ENCODE peak calls at places on chromosomes 5 and 9, in nine cellular contexts. R is omental fat pad, K is RWPE1, Y is BE2C, M is endothelial cell, W is GM12865, X is ovary, B is left ventricle myocardium inferior, N is GM13976. I is an unnamed sample.

GRCh38 chr9:37412431-37413151 is 9.9 kb upstream of the GRHPR start:
- DNase-seq in N (no peak), B (no peak), Y (no peak), R (no peak), W (peak), X (no peak), M (no peak), K (peak), I (no peak)

GRCh38 chr9:81825831-81826540 is 102.2 kb upstream of the SPATA31D4 start:
- DNase-seq in K (peak), R (no peak), N (no peak), Y (no peak), B (no peak), M (no peak), W (no peak), X (no peak), I (no peak)

GRCh38 chr5:62214701-62215100 is 91.3 kb upstream of the KIF2A start:
- DNase-seq in X (no peak), M (no peak), K (peak), Y (no peak), R (no peak), B (no peak), W (no peak), N (no peak), I (no peak)

GRCh38 chr9:70563437-70564204 is 149.2 kb upstream of the KLF9 start:
- DNase-seq in W (peak), B (no peak), R (no peak), Y (no peak), M (no peak), K (no peak), N (peak), X (no peak), I (no peak)

GRCh38 chr5:98975223-98975622 is 46.4 kb upstream of the CHD1 start:
- DNase-seq in Y (no peak), B (no peak), K (peak), W (peak), X (no peak), N (no peak), M (no peak), R (no peak), I (no peak)

GRCh38 chr9:21856301-21857094 is 54.1 kb downstream of the MTAP start:
- DNase-seq in K (no peak), Y (no peak), W (no peak), R (no peak), X (no peak), B (no peak), N (no peak), M (no peak), I (no peak)

GRCh38 chr5:66646570-66646969 is 50.4 kb downstream of the MAST4 start:
- DNase-seq in B (no peak), Y (peak), W (no peak), X (no peak), N (no peak), K (no peak), M (no peak), R (no peak), I (no peak)

GRCh38 chr5:53151713-53152458 is 42.3 kb upstream of the MOCS2 start:
- DNase-seq in K (no peak), X (no peak), N (no peak), Y (no peak), B (no peak), M (no peak), R (peak), W (no peak), I (peak)

GRCh38 chr9:35517136-35517535 is 27.2 kb downstream of the RUSC2 start:
- DNase-seq in W (no peak), N (no peak), R (no peak), K (no peak), X (no peak), B (no peak), M (no peak), Y (no peak), I (no peak)

GRCh38 chr9:112061152-112061740 is 113.9 kb downstream of the SUSD1 start:
- DNase-seq in R (peak), K (peak), M (no peak), W (peak), B (peak), X (no peak), N (peak), Y (peak), I (peak)

GRCh38 chr5:40017151-40017550 is 592.4 kb upstream of the DAB2 start:
- DNase-seq in R (no peak), B (no peak), W (no peak), N (no peak), X (no peak), M (no peak), Y (no peak), K (no peak), I (no peak)

GRCh38 chr9:124202447-124202971 is 55.2 kb upstream of the NEK6 start:
- DNase-seq in K (no peak), M (no peak), R (no peak), W (peak), N (peak), B (peak), Y (no peak), X (no peak), I (no peak)

GRCh38 chr5:111214343-111214742 is 9.8 kb upstream of the CAMK4 start:
- DNase-seq in K (no peak), Y (no peak), R (no peak), B (no peak), X (no peak), M (no peak), N (no peak), W (no peak), I (no peak)

GRCh38 chr5:111927191-111927590 is 170.2 kb upstream of the NREP start:
- DNase-seq in K (no peak), B (no peak), M (no peak), X (no peak), Y (no peak), N (no peak), R (no peak), W (no peak), I (no peak)

GRCh38 chr9:18710089-18710488 is 236.1 kb downstream of the ADAMTSL1 start:
- DNase-seq in Y (no peak), K (no peak), X (no peak), W (no peak), R (no peak), B (no peak), M (no peak), N (no peak), I (no peak)

GRCh38 chr9:33101104-33101951 is 24.9 kb upstream of the SMU1 start:
- DNase-seq in R (no peak), Y (no peak), K (peak), M (no peak), W (no peak), B (no peak), X (no peak), N (no peak), I (no peak)

GRCh38 chr9:98974994-98975712 is 31.4 kb downstream of the COL15A1 start:
- DNase-seq in X (peak), W (peak), K (peak), N (peak), Y (peak), R (peak), M (peak), B (peak), I (no peak)

GRCh38 chr5:56100429-56101176 is 105.8 kb upstream of the IL6ST start:
- DNase-seq in R (no peak), N (no peak), B (no peak), X (no peak), Y (no peak), W (no peak), M (no peak), K (no peak), I (no peak)

GRCh38 chr5:74542477-74542876 is 98.1 kb downstream of the ENC1 start:
- DNase-seq in N (no peak), W (no peak), B (no peak), K (peak), Y (no peak), M (no peak), X (no peak), R (no peak), I (no peak)

GRCh38 chr5:143037071-143037470 is 266.9 kb downstream of the ARHGAP26 start:
- DNase-seq in K (no peak), X (no peak), N (no peak), M (peak), W (peak), Y (no peak), R (no peak), B (no peak), I (no peak)

GRCh38 chr5:36373527-36374086 is 71.9 kb upstream of the RANBP3L start:
- DNase-seq in Y (no peak), W (no peak), B (peak), K (peak), R (peak), M (no peak), N (no peak), X (no peak), I (peak)

GRCh38 chr5:28975508-28975907 is 1937.1 kb upstream of the CDH9 start:
- DNase-seq in B (no peak), Y (no peak), X (no peak), W (no peak), M (no peak), R (no peak), N (no peak), K (no peak), I (no peak)

DNA sequence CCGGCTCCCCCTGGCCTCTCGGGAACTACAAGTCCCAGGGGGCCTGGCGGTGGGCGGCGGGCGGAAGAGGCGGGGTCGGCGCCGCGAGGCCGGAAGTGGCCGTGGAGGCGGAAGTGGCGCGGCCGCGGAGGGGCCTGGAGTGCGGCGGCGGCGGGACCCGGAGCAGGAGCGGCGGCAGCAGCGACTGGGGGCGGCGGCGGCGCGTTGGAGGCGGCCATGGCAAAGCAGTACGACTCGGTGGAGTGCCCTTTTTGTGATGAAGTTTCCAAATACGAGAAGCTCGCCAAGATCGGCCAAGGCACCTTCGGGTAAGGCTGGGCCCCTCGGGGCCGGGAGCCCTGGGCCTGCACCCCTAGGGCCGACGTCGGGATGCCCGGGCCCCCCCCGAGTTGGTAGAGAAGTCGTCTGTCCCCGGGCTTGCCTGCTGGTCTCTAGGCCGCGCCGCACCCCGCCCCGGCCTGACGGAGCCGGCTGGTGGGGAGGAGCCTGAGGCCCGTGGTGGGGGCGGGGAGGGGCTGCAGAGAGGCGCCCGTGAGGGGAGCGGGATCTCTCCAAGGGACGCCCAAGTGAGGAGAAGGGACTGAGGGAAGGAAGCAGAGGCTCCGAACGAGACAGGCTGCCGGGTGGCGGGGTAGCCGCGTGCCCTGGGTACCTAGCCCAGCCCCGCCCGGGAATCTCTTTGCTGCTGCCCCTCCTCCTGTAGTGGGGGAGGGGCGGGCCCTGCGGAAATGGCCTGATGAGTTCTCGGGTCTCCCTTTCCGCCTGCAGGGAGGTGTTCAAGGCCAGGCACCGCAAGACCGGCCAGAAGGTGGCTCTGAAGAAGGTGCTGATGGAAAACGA is at the start of gene CDK9:
- DNase-seq in Y (peak), K (peak), N (peak), X (peak), B (peak), R (peak), M (peak), W (peak), I (peak)
- TF ChIP-seq CTCF in Y (no peak), K (no peak), N (peak), X (no peak), B (no peak), R (no peak), M (no peak), W (peak), I (no peak)

GRCh38 chr5:144390133-144390532 is 219.5 kb downstream of the KCTD16 start:
- DNase-seq in R (no peak), Y (no peak), X (no peak), M (no peak), N (no peak), B (no peak), K (peak), W (no peak), I (no peak)

GRCh38 chr5:144395704-144396103 is 225.0 kb downstream of the KCTD16 start:
- DNase-seq in R (no peak), X (no peak), K (no peak), W (peak), Y (no peak), M (no peak), N (no peak), B (no peak), I (no peak)

GRCh38 chr5:144391044-144391443 is 220.4 kb downstream of the KCTD16 start:
- DNase-seq in N (no peak), W (no peak), X (no peak), R (no peak), B (no peak), K (no peak), Y (no peak), M (no peak), I (no peak)

GRCh38 chr5:144394036-144394435 is 223.4 kb downstream of the KCTD16 start:
- DNase-seq in K (no peak), W (no peak), N (no peak), B (no peak), R (no peak), M (no peak), X (no peak), Y (no peak), I (no peak)
- TF ChIP-seq CTCF in K (no peak), W (no peak), N (no peak), B (no peak), R (no peak), M (no peak), X (no peak), Y (no peak), I (no peak)

DNA sequence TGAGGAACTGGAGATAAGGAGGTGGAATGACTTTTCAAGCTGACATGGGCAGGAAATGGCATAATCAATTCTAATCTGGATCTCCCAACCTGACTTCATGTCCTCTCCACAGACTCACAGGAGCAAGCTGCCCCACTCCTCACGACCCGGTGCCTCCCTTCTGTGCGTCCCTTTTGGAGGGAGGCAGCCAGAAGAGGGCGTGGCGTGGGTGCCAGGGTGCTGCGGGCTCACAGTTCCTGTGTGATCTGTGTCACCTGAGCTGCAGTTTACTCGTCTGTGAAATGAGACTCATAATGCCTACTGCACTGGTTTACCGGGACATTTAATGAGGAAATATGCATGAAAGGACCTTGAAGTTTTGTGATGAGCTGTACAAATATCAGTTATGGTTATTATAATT is 207.4 kb downstream of the DAB2IP start:
- DNase-seq in N (no peak), Y (no peak), K (no peak), M (no peak), X (no peak), R (no peak), B (no peak), W (no peak), I (no peak)
- TF ChIP-seq CTCF in N (no peak), Y (no peak), K (no peak), M (no peak), X (no peak), R (no peak), B (no peak), W (no peak), I (no peak)

GRCh38 chr5:149931992-149932436 is 12.6 kb downstream of the PDE6A start:
- DNase-seq in K (no peak), N (no peak), B (no peak), Y (no peak), R (no peak), X (no peak), M (no peak), W (no peak), I (no peak)

GRCh38 chr5:149930060-149930753 is 14.4 kb downstream of the PDE6A start:
- DNase-seq in N (no peak), X (no peak), K (no peak), R (no peak), B (no peak), W (no peak), Y (no peak), M (no peak), I (no peak)

GRCh38 chr5:149935431-149935901 is 9.1 kb downstream of the PDE6A start:
- DNase-seq in N (no peak), Y (no peak), B (no peak), R (no peak), M (no peak), W (no peak), K (no peak), X (peak), I (no peak)

GRCh38 chr5:149930754-149931574 is 13.6 kb downstream of the PDE6A start:
- DNase-seq in X (no peak), W (no peak), B (no peak), R (no peak), M (no peak), Y (no peak), N (no peak), K (no peak), I (no peak)

DNA sequence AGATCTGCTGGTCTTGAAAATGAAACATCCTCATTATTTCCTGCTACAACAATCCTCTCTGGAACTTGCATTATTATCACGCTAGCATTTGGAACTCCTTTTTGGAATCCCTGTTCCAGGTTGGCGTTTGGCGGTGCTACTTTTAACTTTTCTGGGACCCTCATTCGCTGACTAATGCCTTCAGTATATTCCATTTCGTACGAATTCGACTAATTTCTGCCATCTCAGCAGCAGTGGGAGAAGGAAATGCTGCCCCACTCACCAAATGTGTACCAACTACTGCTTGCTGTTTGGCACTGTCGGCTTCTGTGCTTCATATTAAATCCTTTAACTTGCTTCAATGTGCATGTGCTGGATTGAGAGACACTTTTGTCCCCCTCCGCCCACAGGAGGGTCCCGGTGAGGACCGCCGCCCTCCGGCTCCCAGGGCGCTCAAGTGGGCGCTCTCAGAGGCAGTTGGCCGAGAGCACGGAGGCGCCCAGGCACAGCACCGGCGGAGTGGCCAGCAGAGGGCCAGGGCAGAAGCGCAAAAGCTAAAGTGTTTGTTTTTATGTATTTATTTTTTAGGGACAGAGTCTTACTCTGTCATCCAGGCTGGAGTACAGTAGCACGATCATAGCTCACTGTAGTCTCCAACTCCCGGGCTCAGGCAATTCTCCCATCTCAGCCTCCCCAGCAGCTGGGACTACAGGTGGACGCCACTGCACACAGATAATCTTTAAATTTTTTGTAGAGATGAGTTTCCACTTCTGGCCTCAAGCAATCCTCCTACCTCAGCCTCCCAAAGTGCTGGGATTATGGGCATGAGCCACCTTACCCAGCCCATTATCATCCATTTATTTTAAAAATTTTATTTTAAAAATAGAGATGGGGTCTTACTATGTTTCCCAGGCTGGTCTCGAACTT is 11.9 kb downstream of the PDE6A start:
- DNase-seq in W (no peak), R (no peak), M (peak), Y (peak), B (no peak), X (peak), N (no peak), K (no peak), I (no peak)
- TF ChIP-seq CTCF in W (no peak), R (no peak), M (no peak), Y (peak), B (peak), X (no peak), N (no peak), K (no peak), I (peak)

DNA sequence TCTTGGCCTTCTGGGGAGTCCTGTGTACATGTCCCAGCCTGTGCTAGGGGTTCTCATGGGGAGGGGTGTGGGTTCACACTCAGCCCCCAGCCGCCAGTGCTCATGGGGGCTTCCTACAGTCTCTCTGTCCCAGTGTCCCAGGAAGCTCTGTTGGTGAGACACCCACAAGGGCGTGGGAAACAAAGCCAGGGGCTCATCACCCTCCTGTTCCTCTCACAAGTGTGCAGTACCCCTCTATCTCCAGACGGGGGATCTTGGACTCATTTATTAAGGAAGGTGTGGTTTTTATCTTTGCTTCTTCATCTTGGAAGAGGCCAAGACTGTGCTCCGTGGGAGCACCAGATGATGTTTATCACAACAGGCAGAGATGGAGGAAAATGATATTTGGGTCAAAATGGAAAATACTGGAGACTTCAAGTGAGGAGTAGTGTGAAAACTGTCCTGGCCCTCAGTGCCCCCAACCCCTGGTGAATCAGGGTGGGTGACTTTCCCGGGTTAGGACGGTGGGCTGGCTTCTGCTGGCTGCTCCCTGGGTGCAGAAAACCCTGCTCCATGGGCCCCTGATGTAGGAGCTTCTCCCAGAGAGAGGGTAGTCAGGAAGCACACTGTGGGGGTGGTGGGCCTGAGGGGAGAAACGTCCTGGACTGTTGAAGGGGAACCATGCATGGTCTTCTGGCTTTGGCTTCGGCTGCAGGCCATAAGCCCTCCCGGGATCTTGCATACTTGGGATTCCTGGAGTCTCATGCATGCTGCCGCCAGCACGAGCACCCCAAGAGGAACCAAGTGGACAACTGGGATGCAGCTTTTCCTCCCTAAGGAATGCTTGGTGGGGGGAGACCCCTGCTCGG is 15.3 kb downstream of the TMEM171 start:
- DNase-seq in M (no peak), X (no peak), B (no peak), W (no peak), N (no peak), K (peak), R (no peak), Y (no peak), I (no peak)
- TF ChIP-seq CTCF in M (no peak), X (no peak), B (peak), W (no peak), N (no peak), K (peak), R (no peak), Y (peak), I (peak)

GRCh38 chr5:152380415-152381123 is 24.5 kb downstream of the NMUR2 start:
- DNase-seq in Y (no peak), W (no peak), R (no peak), X (no peak), M (no peak), K (no peak), N (no peak), B (no peak), I (no peak)
- TF ChIP-seq CTCF in Y (no peak), W (no peak), R (no peak), X (no peak), M (no peak), K (no peak), N (no peak), B (no peak), I (no peak)